ENCODE peak calls at places on chromosomes 2 and 18, in ten cellular contexts. One of them, this sample, is unnamed.

GRCh38 chr2:57296795-57297517 is 749.6 kb upstream of the VRK2 start:
- DNase-seq in GM13976: no peak
- DNase-seq in omental fat pad: no peak
- DNase-seq in brain microvascular endothelial cell: peak
- DNase-seq in ovary: no peak
- DNase-seq in GM20000: no peak
- DNase-seq in type B pancreatic cell: no peak
- DNase-seq in GM10248: no peak
- DNase-seq in body of pancreas: no peak
- DNase-seq in activated CD8-positive, alpha-beta T cell treated with anti-CD3 and anti-CD28 coated beads for 36 hours: no peak
- DNase-seq in this sample: no peak

GRCh38 chr2:197181491-197181890 is 129.1 kb downstream of the ANKRD44 start:
- DNase-seq in GM13976: no peak
- DNase-seq in omental fat pad: no peak
- DNase-seq in brain microvascular endothelial cell: peak
- DNase-seq in ovary: no peak
- DNase-seq in GM20000: no peak
- DNase-seq in type B pancreatic cell: no peak
- DNase-seq in GM10248: no peak
- DNase-seq in body of pancreas: no peak
- DNase-seq in activated CD8-positive, alpha-beta T cell treated with anti-CD3 and anti-CD28 coated beads for 36 hours: no peak
- DNase-seq in this sample: no peak

GRCh38 chr2:953975-954686 is 3.5 kb downstream of the SNTG2 start:
- DNase-seq in GM13976: no peak
- DNase-seq in omental fat pad: no peak
- DNase-seq in brain microvascular endothelial cell: no peak
- DNase-seq in ovary: no peak
- DNase-seq in GM20000: no peak
- DNase-seq in type B pancreatic cell: no peak
- DNase-seq in GM10248: no peak
- DNase-seq in body of pancreas: no peak
- DNase-seq in activated CD8-positive, alpha-beta T cell treated with anti-CD3 and anti-CD28 coated beads for 36 hours: no peak
- DNase-seq in this sample: no peak

GRCh38 chr2:32752205-32752604 is 124.4 kb downstream of the TTC27 start:
- DNase-seq in GM13976: no peak
- DNase-seq in omental fat pad: no peak
- DNase-seq in brain microvascular endothelial cell: no peak
- DNase-seq in ovary: no peak
- DNase-seq in GM20000: no peak
- DNase-seq in type B pancreatic cell: no peak
- DNase-seq in GM10248: no peak
- DNase-seq in body of pancreas: no peak
- DNase-seq in activated CD8-positive, alpha-beta T cell treated with anti-CD3 and anti-CD28 coated beads for 36 hours: no peak
- DNase-seq in this sample: no peak

GRCh38 chr2:41722668-41723369 is 325.0 kb upstream of the PKDCC start:
- DNase-seq in GM13976: no peak
- DNase-seq in omental fat pad: no peak
- DNase-seq in brain microvascular endothelial cell: peak
- DNase-seq in ovary: peak
- DNase-seq in GM20000: no peak
- DNase-seq in type B pancreatic cell: no peak
- DNase-seq in GM10248: no peak
- DNase-seq in body of pancreas: no peak
- DNase-seq in activated CD8-positive, alpha-beta T cell treated with anti-CD3 and anti-CD28 coated beads for 36 hours: no peak
- DNase-seq in this sample: no peak

GRCh38 chr2:240885566-240885965 is 10.4 kb downstream of the MAB21L4 start:
- DNase-seq in GM13976: no peak
- DNase-seq in omental fat pad: no peak
- DNase-seq in brain microvascular endothelial cell: no peak
- DNase-seq in ovary: no peak
- DNase-seq in GM20000: no peak
- DNase-seq in type B pancreatic cell: no peak
- DNase-seq in GM10248: no peak
- DNase-seq in body of pancreas: no peak
- DNase-seq in activated CD8-positive, alpha-beta T cell treated with anti-CD3 and anti-CD28 coated beads for 36 hours: no peak
- DNase-seq in this sample: peak

GRCh38 chr2:145800201-145801091 is 1280.5 kb upstream of the ZEB2 start:
- DNase-seq in GM13976: no peak
- DNase-seq in omental fat pad: no peak
- DNase-seq in brain microvascular endothelial cell: no peak
- DNase-seq in ovary: no peak
- DNase-seq in GM20000: no peak
- DNase-seq in type B pancreatic cell: no peak
- DNase-seq in GM10248: no peak
- DNase-seq in body of pancreas: peak
- DNase-seq in activated CD8-positive, alpha-beta T cell treated with anti-CD3 and anti-CD28 coated beads for 36 hours: no peak
- DNase-seq in this sample: no peak

GRCh38 chr2:191748528-191749180 is 70.7 kb downstream of the NABP1 start:
- DNase-seq in GM13976: peak
- DNase-seq in omental fat pad: no peak
- DNase-seq in brain microvascular endothelial cell: no peak
- DNase-seq in ovary: no peak
- DNase-seq in GM20000: peak
- DNase-seq in type B pancreatic cell: no peak
- DNase-seq in GM10248: peak
- DNase-seq in body of pancreas: no peak
- DNase-seq in activated CD8-positive, alpha-beta T cell treated with anti-CD3 and anti-CD28 coated beads for 36 hours: no peak
- DNase-seq in this sample: no peak

GRCh38 chr2:111042772-111043771 is 77.6 kb upstream of the BCL2L11 start:
- DNase-seq in GM13976: peak
- DNase-seq in omental fat pad: no peak
- DNase-seq in brain microvascular endothelial cell: no peak
- DNase-seq in ovary: no peak
- DNase-seq in GM20000: peak
- DNase-seq in type B pancreatic cell: no peak
- DNase-seq in GM10248: peak
- DNase-seq in body of pancreas: no peak
- DNase-seq in activated CD8-positive, alpha-beta T cell treated with anti-CD3 and anti-CD28 coated beads for 36 hours: peak
- DNase-seq in this sample: no peak

GRCh38 chr2:239014458-239014857 is 166.6 kb downstream of the TWIST2 start:
- DNase-seq in GM13976: no peak
- DNase-seq in omental fat pad: no peak
- DNase-seq in brain microvascular endothelial cell: no peak
- DNase-seq in ovary: no peak
- DNase-seq in GM20000: no peak
- DNase-seq in type B pancreatic cell: no peak
- DNase-seq in GM10248: no peak
- DNase-seq in body of pancreas: no peak
- DNase-seq in activated CD8-positive, alpha-beta T cell treated with anti-CD3 and anti-CD28 coated beads for 36 hours: no peak
- DNase-seq in this sample: peak

GRCh38 chr2:42953216-42953615 is 160.8 kb upstream of the HAAO start:
- DNase-seq in GM13976: no peak
- DNase-seq in omental fat pad: no peak
- DNase-seq in brain microvascular endothelial cell: no peak
- DNase-seq in ovary: no peak
- DNase-seq in GM20000: no peak
- DNase-seq in type B pancreatic cell: no peak
- DNase-seq in GM10248: no peak
- DNase-seq in body of pancreas: no peak
- DNase-seq in activated CD8-positive, alpha-beta T cell treated with anti-CD3 and anti-CD28 coated beads for 36 hours: no peak
- DNase-seq in this sample: no peak

GRCh38 chr18:70121842-70122241 is 83.6 kb downstream of the RTTN start:
- DNase-seq in GM13976: no peak
- DNase-seq in omental fat pad: no peak
- DNase-seq in brain microvascular endothelial cell: no peak
- DNase-seq in ovary: no peak
- DNase-seq in GM20000: no peak
- DNase-seq in type B pancreatic cell: no peak
- DNase-seq in GM10248: no peak
- DNase-seq in body of pancreas: no peak
- DNase-seq in activated CD8-positive, alpha-beta T cell treated with anti-CD3 and anti-CD28 coated beads for 36 hours: no peak
- DNase-seq in this sample: no peak

GRCh38 chr2:95526360-95527341 is 42.1 kb upstream of the TRIM43B start:
- DNase-seq in GM13976: peak
- DNase-seq in omental fat pad: no peak
- DNase-seq in brain microvascular endothelial cell: peak
- DNase-seq in ovary: peak
- DNase-seq in GM20000: peak
- DNase-seq in type B pancreatic cell: no peak
- DNase-seq in GM10248: peak
- DNase-seq in body of pancreas: peak
- DNase-seq in activated CD8-positive, alpha-beta T cell treated with anti-CD3 and anti-CD28 coated beads for 36 hours: peak
- DNase-seq in this sample: no peak
- TF ChIP-seq CTCF in GM13976: peak
- TF ChIP-seq CTCF in omental fat pad: no peak
- TF ChIP-seq CTCF in brain microvascular endothelial cell: peak
- TF ChIP-seq CTCF in ovary: no peak
- TF ChIP-seq CTCF in GM20000: no peak
- TF ChIP-seq CTCF in type B pancreatic cell: no peak
- TF ChIP-seq CTCF in GM10248: peak
- TF ChIP-seq CTCF in body of pancreas: no peak
- TF ChIP-seq CTCF in activated CD8-positive, alpha-beta T cell treated with anti-CD3 and anti-CD28 coated beads for 36 hours: no peak
- TF ChIP-seq CTCF in this sample: no peak

GRCh38 chr18:12423820-12424219 is 16.1 kb downstream of the PRELID3A start:
- DNase-seq in GM13976: no peak
- DNase-seq in omental fat pad: no peak
- DNase-seq in brain microvascular endothelial cell: no peak
- DNase-seq in ovary: no peak
- DNase-seq in GM20000: no peak
- DNase-seq in type B pancreatic cell: no peak
- DNase-seq in GM10248: no peak
- DNase-seq in body of pancreas: peak
- DNase-seq in activated CD8-positive, alpha-beta T cell treated with anti-CD3 and anti-CD28 coated beads for 36 hours: no peak
- DNase-seq in this sample: peak

GRCh38 chr18:12424252-12424651 is 16.5 kb downstream of the PRELID3A start:
- DNase-seq in GM13976: no peak
- DNase-seq in omental fat pad: no peak
- DNase-seq in brain microvascular endothelial cell: no peak
- DNase-seq in ovary: no peak
- DNase-seq in GM20000: no peak
- DNase-seq in type B pancreatic cell: no peak
- DNase-seq in GM10248: no peak
- DNase-seq in body of pancreas: no peak
- DNase-seq in activated CD8-positive, alpha-beta T cell treated with anti-CD3 and anti-CD28 coated beads for 36 hours: no peak
- DNase-seq in this sample: no peak

GRCh38 chr18:12421732-12422131 is 14.0 kb downstream of the PRELID3A start:
- DNase-seq in GM13976: no peak
- DNase-seq in omental fat pad: no peak
- DNase-seq in brain microvascular endothelial cell: no peak
- DNase-seq in ovary: no peak
- DNase-seq in GM20000: no peak
- DNase-seq in type B pancreatic cell: no peak
- DNase-seq in GM10248: no peak
- DNase-seq in body of pancreas: no peak
- DNase-seq in activated CD8-positive, alpha-beta T cell treated with anti-CD3 and anti-CD28 coated beads for 36 hours: no peak
- DNase-seq in this sample: peak

GRCh38 chr18:12423393-12423792 is 15.7 kb downstream of the PRELID3A start:
- DNase-seq in GM13976: no peak
- DNase-seq in omental fat pad: no peak
- DNase-seq in brain microvascular endothelial cell: no peak
- DNase-seq in ovary: no peak
- DNase-seq in GM20000: no peak
- DNase-seq in type B pancreatic cell: no peak
- DNase-seq in GM10248: no peak
- DNase-seq in body of pancreas: no peak
- DNase-seq in activated CD8-positive, alpha-beta T cell treated with anti-CD3 and anti-CD28 coated beads for 36 hours: no peak
- DNase-seq in this sample: no peak

DNA sequence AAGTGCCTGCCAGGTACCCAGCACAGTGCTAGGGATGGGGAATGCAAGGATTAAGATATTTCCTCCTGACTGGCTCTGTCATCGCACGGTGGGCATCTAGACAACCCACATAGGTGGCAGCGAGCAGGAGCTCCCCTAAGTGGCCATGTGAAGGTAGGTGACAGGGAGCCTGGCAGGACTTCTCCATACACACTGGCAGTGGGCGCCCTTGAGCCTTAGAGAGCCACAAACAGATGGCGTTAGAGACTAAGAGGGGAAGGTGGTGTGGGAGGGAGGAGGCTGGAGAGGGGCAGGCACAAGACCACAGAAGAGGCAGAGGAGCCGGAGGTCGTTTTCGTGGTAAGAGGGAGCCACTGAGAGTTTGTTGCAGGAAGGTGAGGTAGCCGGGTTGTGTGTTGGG is 15.2 kb downstream of the PRELID3A start:
- DNase-seq in GM13976: no peak
- DNase-seq in omental fat pad: no peak
- DNase-seq in brain microvascular endothelial cell: no peak
- DNase-seq in ovary: no peak
- DNase-seq in GM20000: no peak
- DNase-seq in type B pancreatic cell: no peak
- DNase-seq in GM10248: no peak
- DNase-seq in body of pancreas: no peak
- DNase-seq in activated CD8-positive, alpha-beta T cell treated with anti-CD3 and anti-CD28 coated beads for 36 hours: peak
- DNase-seq in this sample: peak
- TF ChIP-seq CTCF in GM13976: peak
- TF ChIP-seq CTCF in omental fat pad: no peak
- TF ChIP-seq CTCF in brain microvascular endothelial cell: peak
- TF ChIP-seq CTCF in ovary: no peak
- TF ChIP-seq CTCF in GM20000: peak
- TF ChIP-seq CTCF in type B pancreatic cell: no peak
- TF ChIP-seq CTCF in GM10248: peak
- TF ChIP-seq CTCF in body of pancreas: no peak
- TF ChIP-seq CTCF in activated CD8-positive, alpha-beta T cell treated with anti-CD3 and anti-CD28 coated beads for 36 hours: no peak
- TF ChIP-seq CTCF in this sample: peak

DNA sequence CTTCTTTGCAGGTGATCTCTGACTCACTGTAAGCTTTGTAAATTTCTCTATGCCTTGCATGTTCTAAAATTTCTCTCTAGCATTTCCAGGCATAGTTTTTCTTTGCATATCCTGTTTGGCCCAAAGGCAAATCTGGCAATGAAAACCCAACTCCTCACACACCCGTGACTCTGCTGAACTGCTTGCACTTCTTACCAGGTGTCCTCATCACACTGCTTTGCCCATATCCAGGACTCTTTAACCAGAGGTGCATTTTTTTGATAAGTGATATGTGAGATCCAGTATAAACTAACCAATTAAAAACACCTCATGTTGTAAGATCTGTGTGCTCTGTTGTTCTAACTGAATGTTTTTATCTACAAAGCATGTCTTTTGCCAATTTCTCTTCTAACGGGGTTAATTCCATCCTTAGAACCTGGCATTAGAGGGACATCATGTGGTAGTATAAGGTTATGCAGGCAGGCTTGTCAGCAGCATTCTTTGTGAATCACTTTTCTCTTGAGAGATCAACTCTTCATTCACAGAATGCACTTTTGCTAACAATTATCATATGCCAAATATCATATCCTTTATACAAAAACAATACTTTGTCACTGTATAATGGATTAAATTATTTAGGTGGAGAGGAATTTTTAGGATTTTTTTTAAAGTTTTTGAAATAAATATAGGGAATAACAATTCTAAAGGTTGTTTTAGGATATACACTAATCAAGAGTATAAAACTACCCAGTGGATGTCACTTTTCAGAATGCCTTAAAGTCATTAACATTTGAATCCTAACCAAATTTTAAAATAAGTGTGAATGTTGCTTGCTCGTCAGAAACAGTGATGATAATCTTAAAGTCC is 20.8 kb upstream of the TMX3 start:
- DNase-seq in GM13976: peak
- DNase-seq in omental fat pad: no peak
- DNase-seq in brain microvascular endothelial cell: peak
- DNase-seq in ovary: no peak
- DNase-seq in GM20000: peak
- DNase-seq in type B pancreatic cell: no peak
- DNase-seq in GM10248: peak
- DNase-seq in body of pancreas: no peak
- DNase-seq in activated CD8-positive, alpha-beta T cell treated with anti-CD3 and anti-CD28 coated beads for 36 hours: peak
- DNase-seq in this sample: no peak
- TF ChIP-seq CTCF in GM13976: peak
- TF ChIP-seq CTCF in omental fat pad: no peak
- TF ChIP-seq CTCF in brain microvascular endothelial cell: peak
- TF ChIP-seq CTCF in ovary: peak
- TF ChIP-seq CTCF in GM20000: peak
- TF ChIP-seq CTCF in type B pancreatic cell: peak
- TF ChIP-seq CTCF in GM10248: peak
- TF ChIP-seq CTCF in body of pancreas: peak
- TF ChIP-seq CTCF in activated CD8-positive, alpha-beta T cell treated with anti-CD3 and anti-CD28 coated beads for 36 hours: peak
- TF ChIP-seq CTCF in this sample: peak

GRCh38 chr2:113228991-113229716 is 49.6 kb downstream of the PAX8 start:
- DNase-seq in GM13976: no peak
- DNase-seq in omental fat pad: no peak
- DNase-seq in brain microvascular endothelial cell: no peak
- DNase-seq in ovary: no peak
- DNase-seq in GM20000: no peak
- DNase-seq in type B pancreatic cell: no peak
- DNase-seq in GM10248: no peak
- DNase-seq in body of pancreas: no peak
- DNase-seq in activated CD8-positive, alpha-beta T cell treated with anti-CD3 and anti-CD28 coated beads for 36 hours: no peak
- DNase-seq in this sample: no peak
- TF ChIP-seq CTCF in GM13976: no peak
- TF ChIP-seq CTCF in omental fat pad: no peak
- TF ChIP-seq CTCF in brain microvascular endothelial cell: peak
- TF ChIP-seq CTCF in ovary: no peak
- TF ChIP-seq CTCF in GM20000: no peak
- TF ChIP-seq CTCF in type B pancreatic cell: no peak
- TF ChIP-seq CTCF in GM10248: no peak
- TF ChIP-seq CTCF in body of pancreas: no peak
- TF ChIP-seq CTCF in activated CD8-positive, alpha-beta T cell treated with anti-CD3 and anti-CD28 coated beads for 36 hours: no peak
- TF ChIP-seq CTCF in this sample: no peak

This sample was measured in chondrocyte.